ENCODE peak calls at places on chromosomes 1 and 21, in four cellular contexts. One of them, this sample, is unnamed.

GRCh38 chr1:177185209-177185608 is 14.5 kb downstream of the BRINP2 start:
- DNase-seq in upper lobe of right lung: no peak
- DNase-seq in stimulated activated naive CD4-positive, alpha-beta T cell treated with Interleukin-2 at 50 U/mL for 16 hours: no peak
- DNase-seq in HEK293T: no peak
- DNase-seq in this sample: no peak

GRCh38 chr1:94068831-94069648 is 51.9 kb downstream of the ABCA4 start:
- DNase-seq in upper lobe of right lung: peak; percentile 75
- DNase-seq in stimulated activated naive CD4-positive, alpha-beta T cell treated with Interleukin-2 at 50 U/mL for 16 hours: no peak
- DNase-seq in HEK293T: peak; percentile 41
- DNase-seq in this sample: no peak

GRCh38 chr1:239909894-239910293 is 181.8 kb upstream of the FMN2 start:
- DNase-seq in upper lobe of right lung: peak; percentile 85
- DNase-seq in stimulated activated naive CD4-positive, alpha-beta T cell treated with Interleukin-2 at 50 U/mL for 16 hours: no peak
- DNase-seq in HEK293T: no peak
- DNase-seq in this sample: no peak

GRCh38 chr1:184567648-184568047 is 180.8 kb downstream of the C1orf21 start:
- DNase-seq in upper lobe of right lung: no peak
- DNase-seq in stimulated activated naive CD4-positive, alpha-beta T cell treated with Interleukin-2 at 50 U/mL for 16 hours: no peak
- DNase-seq in HEK293T: no peak
- DNase-seq in this sample: no peak

GRCh38 chr1:96865731-96866684 is 144.4 kb downstream of the PTBP2 start:
- DNase-seq in upper lobe of right lung: no peak
- DNase-seq in stimulated activated naive CD4-positive, alpha-beta T cell treated with Interleukin-2 at 50 U/mL for 16 hours: no peak
- DNase-seq in HEK293T: no peak
- DNase-seq in this sample: no peak

GRCh38 chr21:42921912-42922311 is 3.5 kb downstream of the ERVH48-1 start:
- DNase-seq in upper lobe of right lung: no peak
- DNase-seq in stimulated activated naive CD4-positive, alpha-beta T cell treated with Interleukin-2 at 50 U/mL for 16 hours: no peak
- DNase-seq in HEK293T: no peak
- DNase-seq in this sample: no peak

GRCh38 chr21:45253180-45253579 is 34.5 kb downstream of the POFUT2 start:
- DNase-seq in upper lobe of right lung: no peak
- DNase-seq in stimulated activated naive CD4-positive, alpha-beta T cell treated with Interleukin-2 at 50 U/mL for 16 hours: no peak
- DNase-seq in HEK293T: no peak
- DNase-seq in this sample: no peak

GRCh38 chr1:113207019-113207418 is 134.0 kb downstream of the LRIG2 start:
- DNase-seq in upper lobe of right lung: no peak
- DNase-seq in stimulated activated naive CD4-positive, alpha-beta T cell treated with Interleukin-2 at 50 U/mL for 16 hours: no peak
- DNase-seq in HEK293T: no peak
- DNase-seq in this sample: no peak

GRCh38 chr1:2133039-2133878 is 61.3 kb downstream of the FAAP20 start:
- DNase-seq in upper lobe of right lung: peak; percentile 99
- DNase-seq in stimulated activated naive CD4-positive, alpha-beta T cell treated with Interleukin-2 at 50 U/mL for 16 hours: peak; percentile 97
- DNase-seq in HEK293T: peak; percentile 98
- DNase-seq in this sample: peak; percentile 83